ENCODE peak calls at places on chromosomes 5 and 9, in nine cellular contexts. One of them, this sample, is unnamed.

GRCh38 chr9:95124582-95125359 is 192.7 kb downstream of the FANCC start:
- DNase-seq in SK-N-SH: peak
- DNase-seq in HL-60: no peak
- DNase-seq in cardiac muscle cell: peak
- DNase-seq in A549: peak
- DNase-seq in fibroblast of pulmonary artery: no peak
- DNase-seq in fibroblast of villous mesenchyme: no peak
- DNase-seq in tibial nerve: no peak
- DNase-seq in heart right ventricle: no peak
- DNase-seq in this sample: peak

GRCh38 chr5:73906277-73906676 is 280.3 kb downstream of the ARHGEF28 start:
- DNase-seq in SK-N-SH: no peak
- DNase-seq in A549: no peak
- DNase-seq in fibroblast of villous mesenchyme: no peak
- DNase-seq in heart right ventricle: no peak
- DNase-seq in fibroblast of pulmonary artery: no peak
- DNase-seq in cardiac muscle cell: no peak
- DNase-seq in tibial nerve: no peak
- DNase-seq in HL-60: no peak
- DNase-seq in this sample: peak

GRCh38 chr9:121819511-121820231 is 168.2 kb downstream of the DAB2IP start:
- DNase-seq in tibial nerve: no peak
- DNase-seq in SK-N-SH: peak
- DNase-seq in A549: no peak
- DNase-seq in fibroblast of villous mesenchyme: peak
- DNase-seq in cardiac muscle cell: no peak
- DNase-seq in fibroblast of pulmonary artery: no peak
- DNase-seq in HL-60: no peak
- DNase-seq in heart right ventricle: no peak
- DNase-seq in this sample: peak

GRCh38 chr9:117564839-117565238 is 139.4 kb upstream of the TLR4 start:
- DNase-seq in HL-60: no peak
- DNase-seq in SK-N-SH: no peak
- DNase-seq in fibroblast of pulmonary artery: no peak
- DNase-seq in heart right ventricle: no peak
- DNase-seq in tibial nerve: no peak
- DNase-seq in cardiac muscle cell: no peak
- DNase-seq in fibroblast of villous mesenchyme: no peak
- DNase-seq in A549: no peak
- DNase-seq in this sample: no peak

GRCh38 chr5:33470544-33470943 is 29.8 kb downstream of the TARS1 start:
- DNase-seq in SK-N-SH: peak
- DNase-seq in heart right ventricle: no peak
- DNase-seq in A549: peak
- DNase-seq in cardiac muscle cell: peak
- DNase-seq in fibroblast of pulmonary artery: peak
- DNase-seq in HL-60: no peak
- DNase-seq in tibial nerve: no peak
- DNase-seq in fibroblast of villous mesenchyme: peak
- DNase-seq in this sample: peak

GRCh38 chr5:120767171-120767820 is 303.2 kb downstream of the PRR16 start:
- DNase-seq in SK-N-SH: no peak
- DNase-seq in fibroblast of villous mesenchyme: peak
- DNase-seq in HL-60: no peak
- DNase-seq in fibroblast of pulmonary artery: peak
- DNase-seq in cardiac muscle cell: no peak
- DNase-seq in A549: no peak
- DNase-seq in tibial nerve: no peak
- DNase-seq in heart right ventricle: no peak
- DNase-seq in this sample: peak

GRCh38 chr5:164336906-164337305 is 831.5 kb downstream of the MAT2B start:
- DNase-seq in fibroblast of villous mesenchyme: no peak
- DNase-seq in SK-N-SH: no peak
- DNase-seq in fibroblast of pulmonary artery: peak
- DNase-seq in HL-60: no peak
- DNase-seq in cardiac muscle cell: no peak
- DNase-seq in heart right ventricle: no peak
- DNase-seq in tibial nerve: no peak
- DNase-seq in A549: no peak
- DNase-seq in this sample: peak

GRCh38 chr9:1979815-1980367 is 35.3 kb upstream of the SMARCA2 start:
- DNase-seq in cardiac muscle cell: no peak
- DNase-seq in A549: no peak
- DNase-seq in heart right ventricle: no peak
- DNase-seq in HL-60: peak
- DNase-seq in SK-N-SH: no peak
- DNase-seq in fibroblast of villous mesenchyme: peak
- DNase-seq in tibial nerve: peak
- DNase-seq in fibroblast of pulmonary artery: peak
- DNase-seq in this sample: peak

GRCh38 chr5:137220523-137220927 is 278.6 kb downstream of the SPOCK1 start:
- DNase-seq in fibroblast of villous mesenchyme: peak
- DNase-seq in heart right ventricle: no peak
- DNase-seq in cardiac muscle cell: peak
- DNase-seq in fibroblast of pulmonary artery: peak
- DNase-seq in A549: peak
- DNase-seq in tibial nerve: no peak
- DNase-seq in HL-60: no peak
- DNase-seq in SK-N-SH: peak
- DNase-seq in this sample: peak

GRCh38 chr9:126624912-126625311 is 11.2 kb downstream of the LMX1B start:
- DNase-seq in SK-N-SH: no peak
- DNase-seq in fibroblast of pulmonary artery: no peak
- DNase-seq in fibroblast of villous mesenchyme: no peak
- DNase-seq in A549: no peak
- DNase-seq in tibial nerve: no peak
- DNase-seq in heart right ventricle: no peak
- DNase-seq in cardiac muscle cell: no peak
- DNase-seq in HL-60: no peak
- DNase-seq in this sample: no peak
- TF ChIP-seq CTCF in SK-N-SH: no peak
- TF ChIP-seq CTCF in fibroblast of pulmonary artery: no peak
- TF ChIP-seq CTCF in fibroblast of villous mesenchyme: no peak
- TF ChIP-seq CTCF in A549: no peak
- TF ChIP-seq CTCF in tibial nerve: no peak
- TF ChIP-seq CTCF in heart right ventricle: no peak
- TF ChIP-seq CTCF in cardiac muscle cell: no peak
- TF ChIP-seq CTCF in HL-60: no peak
- TF ChIP-seq CTCF in this sample: no peak

GRCh38 chr5:167821669-167822068 is 469.8 kb upstream of the WWC1 start:
- DNase-seq in SK-N-SH: no peak
- DNase-seq in fibroblast of villous mesenchyme: no peak
- DNase-seq in fibroblast of pulmonary artery: no peak
- DNase-seq in HL-60: no peak
- DNase-seq in heart right ventricle: no peak
- DNase-seq in tibial nerve: no peak
- DNase-seq in A549: no peak
- DNase-seq in cardiac muscle cell: peak
- DNase-seq in this sample: no peak
- H3K4me3 ChIP-seq in SK-N-SH: no peak
- H3K4me3 ChIP-seq in fibroblast of villous mesenchyme: no peak
- H3K4me3 ChIP-seq in fibroblast of pulmonary artery: no peak
- H3K4me3 ChIP-seq in HL-60: no peak
- H3K4me3 ChIP-seq in heart right ventricle: no peak
- H3K4me3 ChIP-seq in tibial nerve: peak
- H3K4me3 ChIP-seq in A549: no peak
- H3K4me3 ChIP-seq in cardiac muscle cell: no peak
- H3K4me3 ChIP-seq in this sample: peak

DNA sequence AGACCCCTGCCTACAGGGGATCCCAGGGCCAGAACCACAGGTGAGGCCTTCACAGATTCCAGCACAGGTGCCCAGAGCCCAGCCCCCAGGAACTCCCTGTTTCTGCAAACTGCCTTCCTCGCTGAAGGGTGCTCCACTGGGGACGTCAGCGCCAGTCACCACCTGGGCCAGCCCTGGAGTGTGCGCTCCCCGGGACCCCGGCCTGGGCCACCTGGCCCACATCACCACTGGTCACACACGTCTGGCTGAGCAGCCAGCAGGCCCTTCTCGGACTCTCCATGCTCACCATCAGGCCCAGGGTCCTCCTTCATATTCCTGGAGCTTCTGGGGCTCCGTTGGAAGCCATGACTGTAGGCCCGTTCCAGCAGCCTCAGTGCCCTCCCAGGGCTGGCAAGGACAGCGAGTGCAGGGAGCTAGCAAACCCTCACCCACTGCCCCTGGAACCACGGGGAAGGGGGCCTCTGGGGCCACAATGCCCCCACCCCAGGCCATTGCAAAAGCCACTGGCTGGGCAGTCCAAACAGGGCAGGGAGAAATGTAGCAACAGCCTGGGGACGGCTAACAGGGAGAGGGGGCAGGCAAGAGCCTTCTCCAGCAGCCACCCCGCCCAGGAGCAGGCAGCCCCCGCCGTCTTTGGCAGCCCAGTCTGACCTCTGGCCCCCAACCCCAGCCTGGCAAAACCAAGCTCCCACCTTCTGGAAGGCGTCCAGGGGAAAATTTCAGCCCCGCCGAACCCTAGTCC is 1.3 kb downstream of the AGPAT2 start:
- DNase-seq in tibial nerve: no peak
- DNase-seq in A549: no peak
- DNase-seq in SK-N-SH: peak
- DNase-seq in heart right ventricle: peak
- DNase-seq in cardiac muscle cell: no peak
- DNase-seq in fibroblast of villous mesenchyme: peak
- DNase-seq in fibroblast of pulmonary artery: no peak
- DNase-seq in HL-60: no peak
- DNase-seq in this sample: no peak
- TF ChIP-seq CTCF in tibial nerve: no peak
- TF ChIP-seq CTCF in A549: no peak
- TF ChIP-seq CTCF in SK-N-SH: peak
- TF ChIP-seq CTCF in heart right ventricle: no peak
- TF ChIP-seq CTCF in cardiac muscle cell: peak
- TF ChIP-seq CTCF in fibroblast of villous mesenchyme: no peak
- TF ChIP-seq CTCF in fibroblast of pulmonary artery: no peak
- TF ChIP-seq CTCF in HL-60: no peak
- TF ChIP-seq CTCF in this sample: no peak

GRCh38 chr9:97703437-97704326 is 6.5 kb upstream of the XPA start:
- DNase-seq in tibial nerve: no peak
- DNase-seq in HL-60: no peak
- DNase-seq in fibroblast of pulmonary artery: peak
- DNase-seq in fibroblast of villous mesenchyme: peak
- DNase-seq in cardiac muscle cell: no peak
- DNase-seq in A549: peak
- DNase-seq in heart right ventricle: no peak
- DNase-seq in SK-N-SH: peak
- DNase-seq in this sample: peak
- H3K4me3 ChIP-seq in tibial nerve: no peak
- H3K4me3 ChIP-seq in HL-60: no peak
- H3K4me3 ChIP-seq in fibroblast of pulmonary artery: no peak
- H3K4me3 ChIP-seq in fibroblast of villous mesenchyme: no peak
- H3K4me3 ChIP-seq in cardiac muscle cell: no peak
- H3K4me3 ChIP-seq in A549: no peak
- H3K4me3 ChIP-seq in heart right ventricle: no peak
- H3K4me3 ChIP-seq in SK-N-SH: peak
- H3K4me3 ChIP-seq in this sample: peak

DNA sequence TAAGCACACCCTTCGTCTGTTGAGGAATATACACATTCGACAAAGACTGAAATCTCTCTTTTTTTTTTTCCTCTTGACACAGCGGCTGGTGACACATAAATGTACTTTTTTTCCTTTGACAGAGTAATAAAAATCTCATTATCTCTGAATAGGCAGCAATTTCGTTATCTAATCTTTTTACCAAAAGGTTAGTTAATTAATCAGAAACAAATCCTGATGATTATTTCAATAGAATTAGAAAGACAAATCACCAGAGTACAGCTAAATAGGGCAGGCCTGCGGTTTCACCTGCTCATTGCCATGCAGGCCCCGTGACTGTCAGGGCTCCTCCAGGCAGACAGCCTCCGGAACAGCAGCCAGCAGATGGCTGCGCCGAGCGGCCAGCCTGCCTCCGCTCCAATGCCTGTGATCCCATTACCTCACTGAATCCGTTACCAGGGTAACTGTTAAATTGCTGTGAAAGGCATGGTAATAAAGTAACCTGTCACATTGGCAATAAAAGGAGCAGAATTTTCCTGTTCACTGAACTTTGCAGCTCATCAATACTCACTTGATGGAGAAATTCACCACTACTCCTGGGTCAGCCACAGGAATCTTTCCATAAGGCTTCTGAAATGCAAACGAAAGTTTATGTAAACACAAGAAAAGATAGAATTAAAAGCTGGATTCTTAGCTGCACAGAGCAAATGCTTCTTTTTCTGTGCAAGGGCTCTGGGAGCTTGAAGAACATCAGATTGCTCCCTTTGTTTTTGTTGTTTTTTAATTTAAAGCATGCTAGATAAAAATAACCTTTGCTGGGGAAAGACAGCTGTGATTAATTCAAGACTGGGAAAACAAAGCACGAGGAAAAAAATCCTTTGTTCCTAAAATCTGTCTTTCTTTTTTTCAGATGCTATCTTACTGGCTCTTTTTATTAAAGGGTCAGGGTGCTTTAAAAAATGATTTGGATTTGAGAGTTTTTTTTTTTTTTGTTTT is 666.4 kb upstream of the ZNF608 start:
- DNase-seq in tibial nerve: peak
- DNase-seq in A549: peak
- DNase-seq in SK-N-SH: peak
- DNase-seq in cardiac muscle cell: peak
- DNase-seq in fibroblast of pulmonary artery: peak
- DNase-seq in fibroblast of villous mesenchyme: peak
- DNase-seq in HL-60: no peak
- DNase-seq in heart right ventricle: peak
- DNase-seq in this sample: peak
- TF ChIP-seq CTCF in tibial nerve: peak
- TF ChIP-seq CTCF in A549: no peak
- TF ChIP-seq CTCF in SK-N-SH: peak
- TF ChIP-seq CTCF in cardiac muscle cell: peak
- TF ChIP-seq CTCF in fibroblast of pulmonary artery: peak
- TF ChIP-seq CTCF in fibroblast of villous mesenchyme: peak
- TF ChIP-seq CTCF in HL-60: no peak
- TF ChIP-seq CTCF in heart right ventricle: peak
- TF ChIP-seq CTCF in this sample: peak

GRCh38 chr5:78411596-78411995 is 51.2 kb downstream of the SCAMP1 start:
- DNase-seq in fibroblast of pulmonary artery: no peak
- DNase-seq in HL-60: no peak
- DNase-seq in heart right ventricle: no peak
- DNase-seq in tibial nerve: no peak
- DNase-seq in A549: no peak
- DNase-seq in cardiac muscle cell: no peak
- DNase-seq in fibroblast of villous mesenchyme: no peak
- DNase-seq in SK-N-SH: no peak
- DNase-seq in this sample: no peak
- H3K4me3 ChIP-seq in fibroblast of pulmonary artery: no peak
- H3K4me3 ChIP-seq in HL-60: no peak
- H3K4me3 ChIP-seq in heart right ventricle: no peak
- H3K4me3 ChIP-seq in tibial nerve: no peak
- H3K4me3 ChIP-seq in A549: no peak
- H3K4me3 ChIP-seq in cardiac muscle cell: no peak
- H3K4me3 ChIP-seq in fibroblast of villous mesenchyme: no peak
- H3K4me3 ChIP-seq in SK-N-SH: no peak
- H3K4me3 ChIP-seq in this sample: no peak